ENCODE peak calls at places on chromosomes 2 and 18, in six cellular contexts. P, I, C, V, J and Z are unnamed samples.

GRCh38 chr2:25052948-25053477 is 11.1 kb downstream of the EFR3B start:
- DNase-seq in V (no peak), J (no peak), I (no peak), C (no peak), P (no peak), Z (no peak)

GRCh38 chr2:212659441-212659840 is 120.8 kb upstream of the ERBB4 start:
- DNase-seq in J (no peak), I (no peak), P (no peak), C (no peak), V (no peak), Z (no peak)

GRCh38 chr18:31740180-31740579 is 20.5 kb downstream of the SLC25A52 start:
- DNase-seq in P (no peak), C (no peak), J (no peak), I (peak), V (no peak), Z (no peak)

GRCh38 chr2:74405994-74406583 is 15.3 kb downstream of the C2orf81 start:
- DNase-seq in P (no peak), J (no peak), V (no peak), C (peak), I (no peak), Z (no peak)

GRCh38 chr2:65530547-65531320 is 98.3 kb upstream of the SPRED2 start:
- DNase-seq in J (no peak), C (no peak), P (no peak), I (no peak), V (no peak), Z (no peak)

GRCh38 chr2:131417886-131418285 is 53.9 kb upstream of the RAB6D start:
- DNase-seq in P (no peak), J (no peak), C (no peak), V (no peak), I (no peak), Z (no peak)

GRCh38 chr2:159714586-159714930 is 2.3 kb downstream of the MARCHF7 start:
- DNase-seq in V (no peak), J (no peak), I (no peak), C (no peak), P (no peak), Z (no peak)

GRCh38 chr2:10258726-10259125 is 44.0 kb upstream of the HPCAL1 start:
- DNase-seq in I (no peak), P (no peak), V (no peak), J (no peak), C (no peak), Z (no peak)

GRCh38 chr18:13296868-13297574 is 78.5 kb downstream of the LDLRAD4 start:
- DNase-seq in P (no peak), J (no peak), I (no peak), V (no peak), C (no peak), Z (no peak)

GRCh38 chr2:21800356-21800755 is 676.6 kb downstream of the TDRD15 start:
- DNase-seq in J (no peak), P (no peak), I (no peak), C (no peak), V (no peak), Z (no peak)

GRCh38 chr2:21466528-21466927 is 342.8 kb downstream of the TDRD15 start:
- DNase-seq in I (no peak), P (no peak), C (no peak), J (no peak), V (no peak), Z (no peak)

GRCh38 chr2:101114815-101115214 is 36.4 kb downstream of the TBC1D8 start:
- DNase-seq in C (no peak), V (no peak), P (no peak), I (no peak), J (no peak), Z (no peak)

GRCh38 chr18:45320724-45321123 is 294.6 kb upstream of the SLC14A2 start:
- DNase-seq in I (no peak), V (no peak), P (no peak), J (no peak), C (no peak), Z (no peak)

GRCh38 chr2:79717364-79718007 is 204.6 kb downstream of the CTNNA2 start:
- DNase-seq in C (no peak), P (no peak), J (peak), I (peak), V (peak), Z (no peak)

GRCh38 chr2:159176555-159176954 is 109.9 kb downstream of the WDSUB1 start:
- DNase-seq in P (no peak), V (no peak), J (no peak), C (no peak), I (no peak), Z (no peak)

GRCh38 chr2:32711219-32711618 is 83.4 kb downstream of the TTC27 start:
- DNase-seq in P (no peak), C (no peak), I (no peak), V (no peak), J (no peak), Z (no peak)

GRCh38 chr2:136281281-136282117 is 163.6 kb upstream of the CXCR4 start:
- DNase-seq in I (no peak), J (no peak), P (no peak), V (no peak), C (peak), Z (no peak)

GRCh38 chr2:167177196-167177595 is 288.9 kb downstream of the XIRP2 start:
- DNase-seq in J (no peak), C (no peak), P (no peak), V (no peak), I (no peak), Z (no peak)

GRCh38 chr2:43455735-43456642 is 139.8 kb downstream of the THADA start:
- DNase-seq in I (no peak), V (no peak), P (no peak), J (peak), C (peak), Z (no peak)

GRCh38 chr2:120862254-120863172 is 126.8 kb downstream of the GLI2 start:
- DNase-seq in J (no peak), I (no peak), V (no peak), P (no peak), C (no peak), Z (no peak)

GRCh38 chr2:120864981-120865380 is 129.3 kb downstream of the GLI2 start:
- DNase-seq in V (no peak), I (no peak), P (no peak), J (no peak), C (no peak), Z (no peak)

GRCh38 chr2:120865656-120866055 is 130.0 kb downstream of the GLI2 start:
- DNase-seq in C (no peak), J (no peak), V (no peak), I (no peak), P (no peak), Z (no peak)

GRCh38 chr2:120863173-120863545 is 127.5 kb downstream of the GLI2 start:
- DNase-seq in V (no peak), P (peak), I (no peak), C (no peak), J (no peak), Z (no peak)

GRCh38 chr2:120863661-120864320 is 128.1 kb downstream of the GLI2 start:
- DNase-seq in C (no peak), I (no peak), J (no peak), P (peak), V (no peak), Z (peak)
- TF ChIP-seq ATF3 in C (no peak), I (no peak), J (no peak), P (no peak), V (no peak), Z (no peak)

GRCh38 chr18:10252494-10252893 is 201.9 kb upstream of the APCDD1 start:
- DNase-seq in P (no peak), C (no peak), I (no peak), J (no peak), V (no peak), Z (no peak)

GRCh38 chr18:10247402-10248117 is 206.9 kb upstream of the APCDD1 start:
- DNase-seq in P (no peak), J (no peak), C (no peak), V (no peak), I (no peak), Z (no peak)

GRCh38 chr18:10249270-10249669 is 205.2 kb upstream of the APCDD1 start:
- DNase-seq in P (peak), J (no peak), C (no peak), V (peak), I (peak), Z (no peak)

GRCh38 chr18:10248738-10249137 is 205.7 kb upstream of the APCDD1 start:
- DNase-seq in P (no peak), V (no peak), I (no peak), J (no peak), C (no peak), Z (no peak)

DNA sequence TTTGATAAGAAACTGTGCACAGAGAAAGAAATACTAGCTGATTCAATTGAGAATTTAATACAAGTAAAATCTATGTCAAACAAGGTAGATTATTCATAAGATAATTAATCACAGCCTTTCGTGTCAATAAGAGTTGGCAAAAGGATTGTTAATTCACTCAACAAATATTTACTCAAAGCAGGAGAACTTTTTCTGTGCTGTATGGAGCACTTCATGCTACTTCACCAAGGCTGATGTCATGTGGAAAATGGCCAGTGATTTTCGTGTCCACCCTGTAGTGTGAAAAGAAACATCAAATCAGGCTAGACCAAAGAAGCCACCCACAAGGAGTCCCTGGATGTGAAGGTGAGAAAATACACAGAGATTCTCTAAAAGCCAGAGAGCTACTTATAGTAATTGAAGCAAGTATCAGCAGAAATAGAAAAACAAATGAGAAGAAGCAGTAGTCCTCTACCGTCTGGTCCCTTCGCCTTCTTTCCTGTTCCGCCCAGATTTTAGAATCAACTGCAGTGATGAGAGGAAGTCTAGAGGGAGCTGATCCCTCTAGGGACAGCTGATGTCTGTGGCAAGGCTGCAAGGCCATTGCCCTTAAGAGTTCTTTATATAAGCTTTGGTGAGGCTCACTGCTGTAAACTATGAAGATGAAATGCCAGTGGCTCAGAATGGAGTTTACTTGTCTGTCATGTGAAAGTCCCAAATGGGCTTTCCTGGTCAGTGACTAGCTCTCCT is 201.3 kb upstream of the APCDD1 start:
- DNase-seq in P (no peak), J (no peak), C (no peak), V (no peak), I (no peak), Z (no peak)
- TF ChIP-seq ATF3 in P (no peak), J (no peak), C (no peak), V (no peak), I (no peak), Z (no peak)

GRCh38 chr2:155215037-155215707 is 516.7 kb downstream of the KCNJ3 start:
- DNase-seq in J (no peak), P (no peak), C (no peak), I (no peak), V (no peak), Z (no peak)

GRCh38 chr2:155205201-155205600 is 506.7 kb downstream of the KCNJ3 start:
- DNase-seq in V (no peak), C (no peak), P (no peak), J (no peak), I (no peak), Z (no peak)

GRCh38 chr2:155209696-155210449 is 511.4 kb downstream of the KCNJ3 start:
- DNase-seq in J (no peak), C (no peak), P (no peak), V (no peak), I (no peak), Z (no peak)
- TF ChIP-seq ATF3 in J (no peak), C (no peak), P (no peak), V (no peak), I (no peak), Z (no peak)

GRCh38 chr2:164030623-164031022 is 294.8 kb upstream of the FIGN start:
- DNase-seq in J (no peak), C (no peak), P (no peak), I (no peak), V (no peak), Z (no peak)

GRCh38 chr2:164032995-164033394 is 297.2 kb upstream of the FIGN start:
- DNase-seq in I (no peak), C (no peak), J (no peak), P (no peak), V (no peak), Z (no peak)

GRCh38 chr2:164023896-164024295 is 288.1 kb upstream of the FIGN start:
- DNase-seq in P (no peak), C (no peak), V (no peak), I (no peak), J (no peak), Z (no peak)

GRCh38 chr2:164024396-164024795 is 288.6 kb upstream of the FIGN start:
- DNase-seq in V (no peak), I (no peak), J (no peak), C (no peak), P (no peak), Z (no peak)

GRCh38 chr2:164028764-164029534 is 293.1 kb upstream of the FIGN start:
- DNase-seq in P (no peak), V (no peak), J (no peak), I (no peak), C (no peak), Z (no peak)
- TF ChIP-seq ATF3 in P (no peak), V (no peak), J (no peak), I (no peak), C (no peak), Z (no peak)

GRCh38 chr2:200705305-200705985 is 106.3 kb upstream of the BZW1 start:
- DNase-seq in C (no peak), J (peak), P (peak), V (peak), I (peak), Z (no peak)
- TF ChIP-seq ATF3 in C (no peak), J (no peak), P (no peak), V (no peak), I (no peak), Z (no peak)